ENCODE peak calls at places on chromosomes 12 and 14, in five cellular contexts. G is occipital lobe, V is neural crest cell, L is HuH-7.5, B is Panc1. H is an unnamed sample.

GRCh38 chr12:62761658-62762057 is 173.3 kb downstream of the PPM1H start:
- DNase-seq in L (no peak), G (no peak), V (no peak), B (no peak), H (no peak)

GRCh38 chr14:49892301-49892635 is 614 bp upstream of the ARF6 start:
- DNase-seq in B (no peak), L (peak), G (peak), V (no peak), H (peak)

GRCh38 chr14:37899365-37899764 is 303.9 kb downstream of the TTC6 start:
- DNase-seq in B (no peak), G (no peak), L (no peak), V (no peak), H (no peak)

GRCh38 chr14:99569725-99570541 is 34.1 kb downstream of the CCDC85C start:
- DNase-seq in B (no peak), V (no peak), L (no peak), G (no peak), H (no peak)

GRCh38 chr12:27969901-27970390 is 2.6 kb downstream of the PTHLH start:
- DNase-seq in V (peak), B (no peak), G (peak), L (peak), H (peak)

GRCh38 chr12:124264089-124264795 is 30.7 kb upstream of the RFLNA start:
- DNase-seq in G (no peak), V (no peak), L (no peak), B (no peak), H (no peak)

GRCh38 chr12:105352940-105353635 is 22.6 kb downstream of the C12orf75 start:
- DNase-seq in B (no peak), G (no peak), L (no peak), V (no peak), H (no peak)

GRCh38 chr12:96714199-96714598 is 192.9 kb upstream of the NEDD1 start:
- DNase-seq in B (no peak), G (no peak), V (no peak), L (no peak), H (no peak)

GRCh38 chr14:67883717-67884116 is 64.1 kb downstream of the RAD51B start:
- DNase-seq in G (no peak), B (no peak), L (no peak), V (no peak), H (no peak)

GRCh38 chr12:54725233-54725843 is 77.2 kb upstream of the DCD start:
- DNase-seq in V (no peak), L (no peak), G (no peak), B (no peak), H (no peak)

GRCh38 chr14:65230287-65230728 is 128.0 kb upstream of the MAX start:
- DNase-seq in G (peak), L (no peak), V (no peak), B (no peak), H (peak)

GRCh38 chr14:78848234-78848820 is 678.2 kb downstream of the NRXN3 start:
- DNase-seq in G (no peak), L (peak), V (peak), B (peak), H (no peak)

GRCh38 chr12:49557917-49558215 is 10.1 kb downstream of the MCRS1 start:
- DNase-seq in L (no peak), G (no peak), B (no peak), V (no peak), H (no peak)

GRCh38 chr12:29416748-29417147 is 35.8 kb upstream of the ERGIC2 start:
- DNase-seq in G (no peak), B (no peak), V (no peak), L (no peak), H (no peak)

GRCh38 chr14:85867450-85867849 is 337.5 kb downstream of the FLRT2 start:
- DNase-seq in G (no peak), L (peak), B (no peak), V (no peak), H (no peak)

GRCh38 chr12:91636721-91637120 is 454.1 kb upstream of the DCN start:
- DNase-seq in V (no peak), B (no peak), L (no peak), G (no peak), H (no peak)

GRCh38 chr14:88030079-88030478 is 25.1 kb downstream of the GPR65 start:
- DNase-seq in V (no peak), B (no peak), L (no peak), G (no peak), H (no peak)

GRCh38 chr12:68435816-68436215 is 103.7 kb upstream of the MDM1 start:
- DNase-seq in B (no peak), G (no peak), L (no peak), V (no peak), H (no peak)

GRCh38 chr14:76227450-76228050 is 75.8 kb downstream of the GPATCH2L start:
- DNase-seq in V (no peak), L (no peak), G (no peak), B (no peak), H (no peak)

GRCh38 chr14:54738009-54738408 is 164.6 kb downstream of the GCH1 start:
- DNase-seq in B (no peak), L (no peak), G (no peak), V (no peak), H (no peak)

GRCh38 chr14:92633724-92634123 is 114.7 kb downstream of the LGMN start:
- DNase-seq in G (no peak), V (no peak), B (no peak), L (no peak), H (no peak)

GRCh38 chr12:53495903-53496751 is 3.1 kb downstream of the MAP3K12 start:
- DNase-seq in G (no peak), L (no peak), V (no peak), B (no peak), H (peak)

GRCh38 chr12:52156757-52157565 is 34.9 kb downstream of the KRT80 start:
- DNase-seq in L (peak), B (no peak), V (peak), G (peak), H (peak)

GRCh38 chr12:64236549-64236948 is 14.5 kb upstream of the KICS2 start:
- DNase-seq in B (no peak), L (no peak), V (no peak), G (no peak), H (no peak)

GRCh38 chr14:81509321-81509720 is 24.3 kb downstream of the SEL1L start:
- DNase-seq in L (no peak), B (no peak), G (no peak), V (no peak), H (no peak)

GRCh38 chr12:11576104-11576503 is 73.4 kb upstream of the ETV6 start:
- DNase-seq in L (no peak), V (no peak), B (no peak), G (peak), H (peak)

H was measured in sigmoid colon.